ENCODE peak calls at places on chromosomes 3 and 15, in nine cellular contexts. L, O, X, H, I, A, Y, G and W are unnamed samples.

GRCh38 chr3:17478673-17479072 is 263.8 kb downstream of the TBC1D5 start:
- DNase-seq in L (no peak), O (no peak), X (no peak), H (peak; percentile 64), I (no peak), A (no peak), Y (no peak), G (no peak), W (no peak)

GRCh38 chr15:95170587-95171380 is 939.4 kb downstream of the MCTP2 start:
- DNase-seq in L (no peak), O (no peak), X (no peak), H (no peak), I (no peak), A (no peak), Y (no peak), G (no peak), W (no peak)

GRCh38 chr3:72906154-72906553 is 18.3 kb downstream of the GXYLT2 start:
- DNase-seq in L (no peak), O (no peak), X (peak; percentile 17), H (no peak), I (no peak), A (no peak), Y (no peak), G (no peak), W (no peak)

GRCh38 chr15:78195735-78196201 is 38.6 kb downstream of the ACSBG1 start:
- DNase-seq in L (no peak), O (no peak), X (peak; percentile 52), H (no peak), I (peak; percentile 45), A (peak; percentile 32), Y (peak; percentile 59), G (no peak), W (peak; percentile 56)

GRCh38 chr15:29204356-29204755 is 65.3 kb downstream of the NSMCE3 start:
- DNase-seq in L (no peak), O (no peak), X (no peak), H (no peak), I (no peak), A (no peak), Y (no peak), G (no peak), W (no peak)

GRCh38 chr15:38920966-38921365 is 356.4 kb upstream of the RASGRP1 start:
- DNase-seq in L (no peak), O (no peak), X (no peak), H (no peak), I (no peak), A (no peak), Y (no peak), G (no peak), W (no peak)

GRCh38 chr3:126679831-126680677 is 24.0 kb upstream of the CHCHD6 start:
- DNase-seq in L (no peak), O (no peak), X (no peak), H (no peak), I (no peak), A (no peak), Y (no peak), G (no peak), W (no peak)

GRCh38 chr3:171184372-171184771 is 157.9 kb upstream of the SLC2A2 start:
- DNase-seq in L (no peak), O (no peak), X (no peak), H (no peak), I (no peak), A (no peak), Y (no peak), G (no peak), W (no peak)

GRCh38 chr3:49153349-49153912 is 12.7 kb downstream of the CCDC71 start:
- DNase-seq in L (no peak), O (no peak), X (no peak), H (no peak), I (no peak), A (no peak), Y (no peak), G (no peak), W (no peak)

GRCh38 chr3:30604091-30604490 is 2.3 kb upstream of the TGFBR2 start:
- DNase-seq in L (no peak), O (peak; percentile 88), X (no peak), H (no peak), I (no peak), A (no peak), Y (no peak), G (no peak), W (peak; percentile 87)

GRCh38 chr3:99862208-99862607 is 44.5 kb downstream of the CMSS1 start:
- DNase-seq in L (no peak), O (no peak), X (no peak), H (peak; percentile 65), I (no peak), A (peak; percentile 51), Y (no peak), G (no peak), W (no peak)

GRCh38 chr15:31328425-31328998 is 1.9 kb downstream of the KLF13 start:
- DNase-seq in L (peak; percentile 39), O (no peak), X (peak; percentile 39), H (no peak), I (peak; percentile 75), A (no peak), Y (peak; percentile 79), G (no peak), W (no peak)

GRCh38 chr3:178246004-178246403 is 290.2 kb upstream of the KCNMB2 start:
- DNase-seq in L (no peak), O (no peak), X (no peak), H (no peak), I (no peak), A (no peak), Y (no peak), G (no peak), W (no peak)

GRCh38 chr3:36302626-36303025 is 77.7 kb upstream of the STAC start:
- DNase-seq in L (no peak), O (no peak), X (no peak), H (peak; percentile 85), I (no peak), A (no peak), Y (no peak), G (no peak), W (no peak)